ENCODE peak calls at places on chromosomes 16 and 17, in nine cellular contexts. Q, A, W, T, U, I, Z, N and Y are unnamed samples.

GRCh38 chr17:82236142-82236971 is 7.5 kb downstream of the SLC16A3 start:
- DNase-seq in Q (peak), A (no peak), W (peak), T (peak), U (peak), I (no peak), Z (peak), N (no peak), Y (no peak)

GRCh38 chr17:65633146-65633881 is 71.9 kb upstream of the AXIN2 start:
- DNase-seq in Q (no peak), A (no peak), W (no peak), T (no peak), U (no peak), I (no peak), Z (no peak), N (no peak), Y (no peak)

GRCh38 chr17:73371285-73371684 is 59.5 kb upstream of the CDC42EP4 start:
- DNase-seq in Q (no peak), A (peak), W (no peak), T (peak), U (peak), I (peak), Z (no peak), N (no peak), Y (no peak)

GRCh38 chr16:69089091-69089912 is 16.2 kb upstream of the HAS3 start:
- DNase-seq in Q (no peak), A (no peak), W (no peak), T (peak), U (peak), I (no peak), Z (no peak), N (no peak), Y (peak)

GRCh38 chr17:61161615-61162134 is 238.0 kb upstream of the TBX2 start:
- DNase-seq in Q (no peak), A (no peak), W (no peak), T (peak), U (no peak), I (no peak), Z (no peak), N (no peak), Y (no peak)

GRCh38 chr17:17511971-17512858 is 16.0 kb upstream of the RASD1 start:
- DNase-seq in Q (no peak), A (no peak), W (no peak), T (peak), U (peak), I (peak), Z (no peak), N (no peak), Y (no peak)

GRCh38 chr16:67386861-67387455 is 6.3 kb downstream of the TPPP3 start:
- DNase-seq in Q (no peak), A (no peak), W (no peak), T (no peak), U (no peak), I (no peak), Z (no peak), N (no peak), Y (no peak)

GRCh38 chr17:78316115-78316866 is 43.6 kb downstream of the SOCS3 start:
- DNase-seq in Q (no peak), A (no peak), W (no peak), T (no peak), U (peak), I (no peak), Z (no peak), N (no peak), Y (no peak)

GRCh38 chr16:79811541-79811940 is 211.0 kb upstream of the MAF start:
- DNase-seq in Q (no peak), A (peak), W (no peak), T (no peak), U (no peak), I (no peak), Z (no peak), N (no peak), Y (no peak)

GRCh38 chr16:27318399-27319256 is 4.9 kb downstream of the IL4R start:
- DNase-seq in Q (no peak), A (no peak), W (peak), T (peak), U (no peak), I (no peak), Z (peak), N (no peak), Y (no peak)

GRCh38 chr17:82937411-82938371 is 97.9 kb upstream of the ZNF750 start:
- DNase-seq in Q (no peak), A (no peak), W (no peak), T (no peak), U (no peak), I (no peak), Z (no peak), N (no peak), Y (no peak)

GRCh38 chr17:73067075-73067474 is 25.4 kb downstream of the SLC39A11 start:
- DNase-seq in Q (no peak), A (no peak), W (no peak), T (peak), U (no peak), I (no peak), Z (no peak), N (no peak), Y (no peak)

GRCh38 chr17:75459590-75460267 is 3.3 kb downstream of the TMEM94 start:
- DNase-seq in Q (no peak), A (no peak), W (no peak), T (no peak), U (no peak), I (no peak), Z (no peak), N (no peak), Y (peak)

GRCh38 chr17:46144246-46144645 is 49.0 kb downstream of the KANSL1 start:
- DNase-seq in Q (no peak), A (no peak), W (no peak), T (no peak), U (no peak), I (no peak), Z (no peak), N (no peak), Y (no peak)

GRCh38 chr17:10094806-10095205 is 103.6 kb downstream of the GAS7 start:
- DNase-seq in Q (no peak), A (no peak), W (no peak), T (no peak), U (no peak), I (no peak), Z (no peak), N (no peak), Y (no peak)

GRCh38 chr16:85357924-85358505 is 245.7 kb upstream of the CIBAR2 start:
- DNase-seq in Q (no peak), A (no peak), W (no peak), T (no peak), U (no peak), I (no peak), Z (no peak), N (no peak), Y (no peak)

GRCh38 chr17:28755486-28755885 is 11.7 kb downstream of the TRAF4 start:
- DNase-seq in Q (no peak), A (no peak), W (no peak), T (no peak), U (peak), I (no peak), Z (no peak), N (no peak), Y (no peak)

GRCh38 chr16:89123001-89123830 is 29.6 kb downstream of the ACSF3 start:
- DNase-seq in Q (no peak), A (no peak), W (no peak), T (no peak), U (peak), I (no peak), Z (no peak), N (no peak), Y (no peak)

GRCh38 chr16:50245417-50246298 is 20.7 kb upstream of the ADCY7 start:
- DNase-seq in Q (peak), A (no peak), W (peak), T (peak), U (peak), I (peak), Z (peak), N (no peak), Y (no peak)

GRCh38 chr16:14304891-14305459 is 233.9 kb downstream of the MRTFB start:
- DNase-seq in Q (no peak), A (no peak), W (no peak), T (no peak), U (no peak), I (no peak), Z (no peak), N (no peak), Y (no peak)

GRCh38 chr16:17343028-17343427 is 127.7 kb downstream of the XYLT1 start:
- DNase-seq in Q (no peak), A (no peak), W (peak), T (no peak), U (no peak), I (no peak), Z (no peak), N (no peak), Y (no peak)

GRCh38 chr16:11774065-11774626 is 22.9 kb downstream of the ZC3H7A start:
- DNase-seq in Q (no peak), A (no peak), W (no peak), T (no peak), U (no peak), I (no peak), Z (no peak), N (no peak), Y (no peak)

GRCh38 chr17:20993863-20994778 is 48.7 kb downstream of the USP22 start:
- DNase-seq in Q (no peak), A (no peak), W (no peak), T (no peak), U (no peak), I (no peak), Z (no peak), N (no peak), Y (no peak)

GRCh38 chr16:89038221-89038721 is 55.4 kb upstream of the ACSF3 start:
- DNase-seq in Q (no peak), A (no peak), W (no peak), T (no peak), U (no peak), I (no peak), Z (no peak), N (no peak), Y (no peak)